ENCODE peak calls at places on chromosome 9, in seven cellular contexts. S is cardiac fibroblast, F is ovary, P is IMR-90, C is erythroblast, Q is hypothalamus, R is AG08396. J is an unnamed sample.

GRCh38 chr9:116663588-116663987 is 23.5 kb upstream of the TRIM32 start:
- DNase-seq in S (no peak), F (no peak), P (no peak), C (no peak), Q (no peak), R (no peak), J (no peak)

GRCh38 chr9:86843182-86843581 is 104.1 kb downstream of the GAS1 start:
- DNase-seq in S (no peak), F (peak), P (peak), C (no peak), Q (no peak), R (no peak), J (no peak)

GRCh38 chr9:110125207-110125751 is 82.7 kb downstream of the C9orf152 start:
- DNase-seq in S (peak), F (peak), P (peak), C (no peak), Q (peak), R (peak), J (no peak)

GRCh38 chr9:107067715-107068416 is 204.9 kb downstream of the ZNF462 start:
- DNase-seq in S (no peak), F (no peak), P (no peak), C (no peak), Q (no peak), R (no peak), J (peak)

GRCh38 chr9:75869236-75869635 is 21.2 kb upstream of the PCSK5 start:
- DNase-seq in S (peak), F (no peak), P (no peak), C (no peak), Q (no peak), R (no peak), J (no peak)

GRCh38 chr9:101354143-101354764 is 30.6 kb downstream of the BAAT start:
- DNase-seq in S (no peak), F (no peak), P (no peak), C (no peak), Q (no peak), R (no peak), J (no peak)

GRCh38 chr9:80359941-80360881 is 788.4 kb downstream of the TLE4 start:
- DNase-seq in S (no peak), F (no peak), P (no peak), C (no peak), Q (no peak), R (no peak), J (no peak)

GRCh38 chr9:137605146-137606004 is at the start of gene ARRDC1:
- DNase-seq in S (peak), F (peak), P (peak), C (peak), Q (peak), R (peak), J (peak)

GRCh38 chr9:23537192-23538059 is 288.6 kb downstream of the ELAVL2 start:
- DNase-seq in S (no peak), F (no peak), P (no peak), C (no peak), Q (no peak), R (no peak), J (no peak)

GRCh38 chr9:116990592-116990991 is 303.5 kb downstream of the TRIM32 start:
- DNase-seq in S (no peak), F (no peak), P (no peak), C (no peak), Q (no peak), R (no peak), J (no peak)

GRCh38 chr9:90943341-90943740 is 141.7 kb downstream of the SYK start:
- DNase-seq in S (peak), F (no peak), P (peak), C (no peak), Q (no peak), R (peak), J (no peak)

GRCh38 chr9:15277400-15278137 is 29.4 kb downstream of the TTC39B start:
- DNase-seq in S (peak), F (no peak), P (peak), C (peak), Q (peak), R (no peak), J (peak)

GRCh38 chr9:3403315-3403714 is 122.5 kb downstream of the RFX3 start:
- DNase-seq in S (no peak), F (no peak), P (no peak), C (no peak), Q (no peak), R (no peak), J (no peak)

GRCh38 chr9:2016411-2017208 is 1.5 kb downstream of the SMARCA2 start:
- DNase-seq in S (peak), F (peak), P (peak), C (peak), Q (peak), R (peak), J (peak)

GRCh38 chr9:116020801-116021200 is 132.8 kb upstream of the PAPPA start:
- DNase-seq in S (peak), F (no peak), P (peak), C (no peak), Q (no peak), R (no peak), J (no peak)

GRCh38 chr9:69019808-69020207 is 5.9 kb upstream of the PRKACG start:
- DNase-seq in S (no peak), F (no peak), P (no peak), C (peak), Q (no peak), R (no peak), J (no peak)

GRCh38 chr9:96668868-96669534 is 13.9 kb upstream of the PRXL2C start:
- DNase-seq in S (no peak), F (no peak), P (no peak), C (no peak), Q (no peak), R (no peak), J (no peak)

GRCh38 chr9:13778486-13779110 is 499.1 kb upstream of the MPDZ start:
- DNase-seq in S (peak), F (no peak), P (peak), C (no peak), Q (no peak), R (no peak), J (no peak)

GRCh38 chr9:109780453-109781033 is 545 bp downstream of the PALM2AKAP2 start:
- DNase-seq in S (peak), F (no peak), P (no peak), C (no peak), Q (peak), R (peak), J (peak)

GRCh38 chr9:13485068-13485596 is 205.6 kb upstream of the MPDZ start:
- DNase-seq in S (peak), F (peak), P (peak), C (no peak), Q (no peak), R (no peak), J (no peak)

GRCh38 chr9:129544766-129545165 is 76.1 kb downstream of the C9orf50 start:
- DNase-seq in S (peak), F (no peak), P (peak), C (no peak), Q (no peak), R (no peak), J (no peak)

GRCh38 chr9:5799314-5799713 is 33.6 kb downstream of the ERMP1 start:
- DNase-seq in S (peak), F (peak), P (peak), C (peak), Q (no peak), R (peak), J (no peak)

GRCh38 chr9:97412628-97413382 is 909 bp downstream of the TDRD7 start:
- DNase-seq in S (peak), F (no peak), P (peak), C (no peak), Q (no peak), R (peak), J (no peak)

J was measured in T47D.